ENCODE peak calls at places on chromosomes 7 and 10, in nine cellular contexts. X is suprapubic skin, Z is lower lobe of right lung, M is GM23338, G is AG04450, C is Peyer's patch, W is prostate gland, F is kidney, D is adrenal gland. Y is an unnamed sample.

GRCh38 chr10:132654708-132655661 is 117.4 kb downstream of the INPP5A start:
- DNase-seq in X (no peak), Z (peak), M (peak), G (peak), C (peak), W (no peak), F (peak), D (no peak), Y (no peak)

GRCh38 chr10:121753726-121754476 is 155.7 kb upstream of the FGFR2 start:
- DNase-seq in X (no peak), Z (no peak), M (peak), G (no peak), C (no peak), W (no peak), F (no peak), D (no peak), Y (peak)

GRCh38 chr10:8721641-8722040 is 667.2 kb downstream of the GATA3 start:
- DNase-seq in X (no peak), Z (no peak), M (no peak), G (no peak), C (no peak), W (peak), F (no peak), D (no peak), Y (no peak)

GRCh38 chr7:76261935-76262334 is 40.5 kb upstream of the HSPB1 start:
- DNase-seq in X (no peak), Z (no peak), M (peak), G (no peak), C (no peak), W (no peak), F (no peak), D (no peak), Y (no peak)

GRCh38 chr10:116274141-116274861 is 1.3 kb upstream of the GFRA1 start:
- DNase-seq in X (peak), Z (no peak), M (peak), G (no peak), C (no peak), W (no peak), F (peak), D (no peak), Y (no peak)

GRCh38 chr7:152871005-152871677 is 111.6 kb downstream of the ACTR3B start:
- DNase-seq in X (no peak), Z (no peak), M (no peak), G (no peak), C (no peak), W (no peak), F (peak), D (no peak), Y (no peak)

GRCh38 chr10:97179731-97180366 is 5.9 kb downstream of the SLIT1 start:
- DNase-seq in X (no peak), Z (no peak), M (peak), G (no peak), C (no peak), W (no peak), F (peak), D (no peak), Y (no peak)

GRCh38 chr10:34107623-34108516 is 707.2 kb downstream of the PARD3 start:
- DNase-seq in X (no peak), Z (no peak), M (no peak), G (no peak), C (no peak), W (no peak), F (no peak), D (no peak), Y (no peak)

GRCh38 chr7:44486693-44487092 is 3.8 kb downstream of the NUDCD3 start:
- DNase-seq in X (no peak), Z (no peak), M (no peak), G (no peak), C (no peak), W (no peak), F (no peak), D (peak), Y (peak)

GRCh38 chr10:5040781-5041470 is 37.3 kb upstream of the AKR1C2 start:
- DNase-seq in X (no peak), Z (no peak), M (no peak), G (no peak), C (no peak), W (no peak), F (no peak), D (peak), Y (no peak)

GRCh38 chr10:102114861-102115618 is 5.1 kb downstream of the LDB1 start:
- DNase-seq in X (peak), Z (peak), M (peak), G (no peak), C (peak), W (peak), F (peak), D (peak), Y (no peak)

GRCh38 chr10:17781856-17782255 is 27.3 kb upstream of the MRC1 start:
- DNase-seq in X (no peak), Z (no peak), M (peak), G (no peak), C (no peak), W (no peak), F (no peak), D (no peak), Y (no peak)

GRCh38 chr7:119861385-119861784 is 411.6 kb upstream of the KCND2 start:
- DNase-seq in X (no peak), Z (no peak), M (no peak), G (no peak), C (no peak), W (no peak), F (no peak), D (no peak), Y (no peak)

GRCh38 chr10:70441877-70442205 is 360 bp upstream of the NODAL start:
- DNase-seq in X (no peak), Z (no peak), M (peak), G (no peak), C (no peak), W (no peak), F (peak), D (no peak), Y (no peak)

GRCh38 chr10:66925896-66926719 is at the start of gene LRRTM3:
- DNase-seq in X (no peak), Z (no peak), M (peak), G (peak), C (peak), W (peak), F (peak), D (peak), Y (peak)

GRCh38 chr7:89238156-89238555 is 442.6 kb upstream of the TEX47 start:
- DNase-seq in X (no peak), Z (no peak), M (no peak), G (peak), C (no peak), W (no peak), F (no peak), D (no peak), Y (no peak)

DNA sequence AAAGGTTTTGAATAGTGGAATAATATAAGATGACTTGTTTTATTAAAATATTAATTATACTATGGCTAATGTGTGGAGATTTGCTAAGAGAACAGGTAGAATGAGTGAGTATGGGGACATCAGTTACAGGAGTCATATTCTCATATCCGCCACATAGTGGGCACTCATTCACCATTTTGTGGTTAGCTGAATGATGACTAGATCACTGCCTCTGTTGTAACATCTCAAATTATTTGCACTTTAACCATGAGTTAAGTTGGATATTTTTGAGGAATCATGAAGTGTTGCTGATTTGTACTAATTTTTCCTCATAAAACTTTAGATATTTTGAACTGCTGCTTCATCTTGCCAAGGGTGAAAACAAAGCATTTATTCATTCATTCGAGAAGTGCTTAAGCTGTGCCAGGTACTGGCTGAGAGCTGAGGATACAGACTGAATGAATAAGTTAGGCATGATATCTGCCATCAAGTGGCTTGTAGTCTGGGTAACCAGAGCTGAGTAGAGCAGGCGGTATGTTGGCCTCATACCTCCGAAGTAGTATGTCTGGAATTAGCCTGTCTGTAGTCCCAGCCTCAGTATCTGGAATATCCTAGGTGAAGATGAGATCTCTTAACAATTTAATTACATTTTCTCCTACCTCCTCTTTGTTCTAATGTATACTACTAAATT is 100.5 kb downstream of the ZEB1 start:
- DNase-seq in X (no peak), Z (no peak), M (no peak), G (no peak), C (no peak), W (no peak), F (no peak), D (no peak), Y (no peak)
- H3K27ac ChIP-seq in X (no peak), Z (no peak), M (no peak), G (no peak), C (no peak), W (no peak), F (no peak), D (no peak), Y (no peak)

GRCh38 chr10:42640610-42641229 is 2.4 kb upstream of the ZNF33B start:
- DNase-seq in X (no peak), Z (no peak), M (peak), G (no peak), C (no peak), W (peak), F (no peak), D (no peak), Y (peak)

GRCh38 chr10:42648512-42648911 is 10.1 kb upstream of the ZNF33B start:
- DNase-seq in X (no peak), Z (no peak), M (no peak), G (no peak), C (no peak), W (no peak), F (no peak), D (no peak), Y (no peak)

GRCh38 chr10:42646214-42646613 is 7.8 kb upstream of the ZNF33B start:
- DNase-seq in X (no peak), Z (no peak), M (no peak), G (no peak), C (no peak), W (no peak), F (no peak), D (no peak), Y (no peak)

GRCh38 chr10:42646692-42647640 is 8.6 kb upstream of the ZNF33B start:
- DNase-seq in X (no peak), Z (no peak), M (peak), G (no peak), C (no peak), W (peak), F (no peak), D (no peak), Y (no peak)

DNA sequence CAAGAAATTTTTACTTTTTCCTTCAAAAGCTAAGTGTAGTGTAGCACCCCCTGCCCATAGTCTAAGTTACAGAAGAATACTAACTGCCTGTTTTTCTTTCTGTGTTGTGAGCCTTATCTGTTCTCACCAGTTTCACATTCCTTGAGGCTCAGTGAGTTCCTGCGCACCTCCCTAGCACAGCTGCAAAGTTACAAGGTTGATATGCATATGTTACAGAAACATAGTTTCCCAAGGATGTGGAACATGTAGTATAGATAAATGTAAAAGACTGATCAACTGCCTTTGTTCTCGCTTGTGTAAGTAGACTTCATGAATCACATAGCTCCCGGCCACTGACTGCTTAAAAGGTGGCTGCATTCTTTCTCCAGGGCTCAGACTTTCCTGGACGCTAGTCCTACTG is 6.7 kb upstream of the ZNF33B start:
- DNase-seq in X (no peak), Z (no peak), M (no peak), G (no peak), C (no peak), W (no peak), F (no peak), D (no peak), Y (no peak)
- H3K27ac ChIP-seq in X (no peak), Z (no peak), M (no peak), G (no peak), C (no peak), W (no peak), F (no peak), D (no peak), Y (no peak)

DNA sequence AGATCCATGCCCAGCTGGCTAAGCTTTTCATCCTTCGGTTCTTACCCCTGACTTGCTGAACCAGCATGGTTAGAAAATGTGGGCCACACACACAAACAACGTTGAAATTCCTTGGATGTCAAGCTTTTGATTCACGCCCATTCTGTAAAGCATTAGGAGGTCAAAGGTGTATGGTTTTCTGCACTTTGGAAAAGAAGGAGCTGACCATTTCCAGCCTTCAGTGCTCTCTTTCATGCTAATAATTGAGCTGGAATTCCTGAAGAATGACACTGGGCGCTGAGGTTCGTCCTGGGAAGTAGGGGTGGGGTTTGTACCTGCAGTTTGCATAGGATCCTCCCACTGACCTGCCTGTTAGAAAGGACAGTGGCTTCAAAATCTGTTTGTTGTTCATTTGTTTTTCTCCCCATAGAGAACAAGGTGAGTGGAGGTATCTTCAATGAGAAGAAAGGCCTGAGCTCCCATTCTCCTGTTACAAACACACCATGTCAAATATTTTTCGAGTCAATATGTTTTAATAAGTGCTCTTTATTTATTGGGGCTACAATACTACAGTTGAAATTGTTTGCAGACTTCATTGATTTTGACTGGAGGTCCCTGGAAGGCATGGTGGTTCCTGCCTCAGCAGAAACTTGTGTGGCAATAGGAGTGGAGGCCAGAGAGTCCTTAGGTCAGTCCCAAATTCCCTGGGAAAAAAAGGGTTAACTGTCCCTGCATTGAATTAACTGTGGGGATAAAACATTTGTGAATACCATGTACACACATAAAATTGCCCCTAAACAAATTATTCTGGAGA is 22.9 kb downstream of the KLF6 start:
- DNase-seq in X (peak), Z (no peak), M (peak), G (no peak), C (no peak), W (no peak), F (no peak), D (no peak), Y (no peak)
- H3K27ac ChIP-seq in X (peak), Z (no peak), M (no peak), G (no peak), C (no peak), W (no peak), F (peak), D (no peak), Y (peak)

GRCh38 chr10:77512219-77512578 is 125.4 kb downstream of the KCNMA1 start:
- DNase-seq in X (no peak), Z (no peak), M (no peak), G (no peak), C (no peak), W (no peak), F (no peak), D (no peak), Y (no peak)

GRCh38 chr10:77510695-77511094 is 126.9 kb downstream of the KCNMA1 start:
- DNase-seq in X (no peak), Z (no peak), M (no peak), G (no peak), C (no peak), W (no peak), F (no peak), D (no peak), Y (no peak)

GRCh38 chr10:77513220-77513619 is 124.4 kb downstream of the KCNMA1 start:
- DNase-seq in X (no peak), Z (no peak), M (no peak), G (no peak), C (no peak), W (no peak), F (no peak), D (no peak), Y (no peak)

GRCh38 chr10:77510294-77510693 is 127.3 kb downstream of the KCNMA1 start:
- DNase-seq in X (no peak), Z (no peak), M (no peak), G (no peak), C (no peak), W (no peak), F (no peak), D (no peak), Y (no peak)

GRCh38 chr10:77511498-77512218 is 126.0 kb downstream of the KCNMA1 start:
- DNase-seq in X (no peak), Z (no peak), M (peak), G (no peak), C (no peak), W (no peak), F (no peak), D (no peak), Y (no peak)
- H3K27ac ChIP-seq in X (no peak), Z (no peak), M (no peak), G (peak), C (no peak), W (no peak), F (no peak), D (no peak), Y (no peak)

GRCh38 chr7:140212100-140212881 is 35.5 kb upstream of the KDM7A start:
- DNase-seq in X (no peak), Z (no peak), M (no peak), G (no peak), C (peak), W (no peak), F (no peak), D (no peak), Y (peak)
- H3K27ac ChIP-seq in X (peak), Z (no peak), M (no peak), G (no peak), C (no peak), W (no peak), F (no peak), D (no peak), Y (peak)